ENCODE peak calls at places on chromosomes 5 and 9, in five cellular contexts. One of them, this sample, is unnamed.
A peak's percentile ranks its signal among the peaks of the same experiment; 100 is the strongest.

GRCh38 chr9:37037744-37038640 is 3.9 kb upstream of the PAX5 start:
- DNase-seq in HT1080: no peak
- DNase-seq in foreskin fibroblast: no peak
- DNase-seq in activated effector memory CD4-positive, alpha-beta T cell treated with anti-CD3 and anti-CD28 coated beads, Interleukin-2, amount 50 U/mL, for 16 hours: peak; percentile 59
- DNase-seq in A549: no peak
- DNase-seq in this sample: no peak

GRCh38 chr9:137828527-137829259 is 48.9 kb upstream of the CACNA1B start:
- DNase-seq in A549: no peak
- DNase-seq in activated effector memory CD4-positive, alpha-beta T cell treated with anti-CD3 and anti-CD28 coated beads, Interleukin-2, amount 50 U/mL, for 16 hours: no peak
- DNase-seq in foreskin fibroblast: no peak
- DNase-seq in HT1080: peak; percentile 24
- DNase-seq in this sample: no peak

GRCh38 chr5:112492291-112492690 is 73.2 kb upstream of the EPB41L4A start:
- DNase-seq in HT1080: peak; percentile 56
- DNase-seq in A549: peak; percentile 66
- DNase-seq in foreskin fibroblast: peak; percentile 26
- DNase-seq in activated effector memory CD4-positive, alpha-beta T cell treated with anti-CD3 and anti-CD28 coated beads, Interleukin-2, amount 50 U/mL, for 16 hours: no peak
- DNase-seq in this sample: peak; percentile 83

GRCh38 chr5:65808818-65809217 is 86.8 kb downstream of the NLN start:
- DNase-seq in activated effector memory CD4-positive, alpha-beta T cell treated with anti-CD3 and anti-CD28 coated beads, Interleukin-2, amount 50 U/mL, for 16 hours: no peak
- DNase-seq in A549: peak; percentile 16
- DNase-seq in foreskin fibroblast: peak; percentile 59
- DNase-seq in HT1080: no peak
- DNase-seq in this sample: no peak

GRCh38 chr9:123217148-123217585 is 51.2 kb downstream of the STRBP start:
- DNase-seq in A549: no peak
- DNase-seq in activated effector memory CD4-positive, alpha-beta T cell treated with anti-CD3 and anti-CD28 coated beads, Interleukin-2, amount 50 U/mL, for 16 hours: no peak
- DNase-seq in foreskin fibroblast: no peak
- DNase-seq in HT1080: no peak
- DNase-seq in this sample: no peak

GRCh38 chr5:86665984-86666760 is 48.4 kb downstream of the COX7C start:
- DNase-seq in foreskin fibroblast: no peak
- DNase-seq in A549: no peak
- DNase-seq in HT1080: no peak
- DNase-seq in activated effector memory CD4-positive, alpha-beta T cell treated with anti-CD3 and anti-CD28 coated beads, Interleukin-2, amount 50 U/mL, for 16 hours: peak; percentile 63
- DNase-seq in this sample: no peak

GRCh38 chr5:137433539-137433938 is 65.6 kb downstream of the SPOCK1 start:
- DNase-seq in HT1080: no peak
- DNase-seq in foreskin fibroblast: no peak
- DNase-seq in activated effector memory CD4-positive, alpha-beta T cell treated with anti-CD3 and anti-CD28 coated beads, Interleukin-2, amount 50 U/mL, for 16 hours: no peak
- DNase-seq in A549: no peak
- DNase-seq in this sample: no peak

GRCh38 chr5:16437974-16438373 is 27.6 kb downstream of the ZNF622 start:
- DNase-seq in foreskin fibroblast: no peak
- DNase-seq in HT1080: peak; percentile 27
- DNase-seq in activated effector memory CD4-positive, alpha-beta T cell treated with anti-CD3 and anti-CD28 coated beads, Interleukin-2, amount 50 U/mL, for 16 hours: no peak
- DNase-seq in A549: peak; percentile 27
- DNase-seq in this sample: no peak

GRCh38 chr5:73446631-73447233 is 1.8 kb downstream of the FOXD1 start:
- DNase-seq in activated effector memory CD4-positive, alpha-beta T cell treated with anti-CD3 and anti-CD28 coated beads, Interleukin-2, amount 50 U/mL, for 16 hours: no peak
- DNase-seq in HT1080: peak; percentile 51
- DNase-seq in foreskin fibroblast: no peak
- DNase-seq in A549: peak; percentile 35
- DNase-seq in this sample: no peak

GRCh38 chr9:88816141-88816540 is 175.1 kb upstream of the S1PR3 start:
- DNase-seq in HT1080: peak; percentile 76
- DNase-seq in A549: no peak
- DNase-seq in activated effector memory CD4-positive, alpha-beta T cell treated with anti-CD3 and anti-CD28 coated beads, Interleukin-2, amount 50 U/mL, for 16 hours: no peak
- DNase-seq in foreskin fibroblast: no peak
- DNase-seq in this sample: no peak

GRCh38 chr5:26847041-26847736 is 191.2 kb downstream of the CDH9 start:
- DNase-seq in HT1080: peak; percentile 47
- DNase-seq in foreskin fibroblast: no peak
- DNase-seq in A549: peak; percentile 28
- DNase-seq in activated effector memory CD4-positive, alpha-beta T cell treated with anti-CD3 and anti-CD28 coated beads, Interleukin-2, amount 50 U/mL, for 16 hours: no peak
- DNase-seq in this sample: no peak

GRCh38 chr9:114804504-114804903 is 1.3 kb downstream of the TNFSF15 start:
- DNase-seq in HT1080: peak; percentile 76
- DNase-seq in activated effector memory CD4-positive, alpha-beta T cell treated with anti-CD3 and anti-CD28 coated beads, Interleukin-2, amount 50 U/mL, for 16 hours: no peak
- DNase-seq in A549: peak; percentile 73
- DNase-seq in foreskin fibroblast: peak; percentile 83
- DNase-seq in this sample: no peak

GRCh38 chr5:107812570-107813141 is 141.9 kb upstream of the EFNA5 start:
- DNase-seq in activated effector memory CD4-positive, alpha-beta T cell treated with anti-CD3 and anti-CD28 coated beads, Interleukin-2, amount 50 U/mL, for 16 hours: no peak
- DNase-seq in HT1080: peak; percentile 45
- DNase-seq in A549: no peak
- DNase-seq in foreskin fibroblast: peak; percentile 33
- DNase-seq in this sample: peak; percentile 4